ENCODE peak calls at places on chromosomes 4 and X, in six cellular contexts. J is stimulated activated CD8-positive, alpha-beta memory T cell treated with anti-CD3 and anti-CD28 coated beads, Interleukin-12 subunit alpha, Interleukin-12 subunit beta, amount 100 ng/mL, for 4 hours; N is HCT116; F is stimulated activated CD4-positive, alpha-beta T cell treated with anti-CD3 and anti-CD28 coated beads, Interleukin-2, amount 100 ng/mL, for 48 hours; U is AML-193; O is HCEC 1CT. Z is an unnamed sample.

GRCh38 chrX:20442597-20442996 is 175.9 kb upstream of the RPS6KA3 start:
- DNase-seq in O (peak), U (peak), N (peak), J (peak), F (peak), Z (peak)

GRCh38 chr4:6548201-6548881 is 26.6 kb upstream of the MAN2B2 start:
- DNase-seq in N (peak), J (no peak), F (no peak), O (peak), U (peak), Z (no peak)

GRCh38 chr4:137611998-137612700 is 79.9 kb upstream of the PCDH18 start:
- DNase-seq in J (no peak), N (no peak), O (no peak), U (no peak), F (no peak), Z (no peak)

GRCh38 chr4:154361450-154361849 is 130.1 kb downstream of the DCHS2 start:
- DNase-seq in F (no peak), U (no peak), J (no peak), N (no peak), O (no peak), Z (no peak)

GRCh38 chr4:22794731-22795130 is 102.0 kb downstream of the GBA3 start:
- DNase-seq in U (no peak), O (no peak), J (no peak), N (no peak), F (no peak), Z (no peak)

GRCh38 chr4:82398263-82398662 is 24.5 kb upstream of the HNRNPD start:
- DNase-seq in U (no peak), F (no peak), O (no peak), N (no peak), J (no peak), Z (no peak)

GRCh38 chr4:146333187-146333894 is 119.0 kb downstream of the REELD1 start:
- DNase-seq in F (no peak), U (peak), J (no peak), N (no peak), O (peak), Z (no peak)

GRCh38 chrX:5113128-5113527 is 1115.5 kb downstream of the NLGN4X start:
- DNase-seq in U (peak), J (no peak), F (no peak), O (no peak), N (no peak), Z (no peak)

GRCh38 chr4:73683033-73683432 is 57.3 kb upstream of the CXCL8 start:
- DNase-seq in F (no peak), N (no peak), U (no peak), O (no peak), J (no peak), Z (no peak)

Z was measured in natural killer cell.